ENCODE peak calls at places on chromosomes 5 and 9, in four cellular contexts. One of them, this sample, is unnamed.

GRCh38 chr9:113930384-113930783 is 54.3 kb downstream of the ZNF618 start:
- DNase-seq in NCI-H2171 treated with DMSO at 0.1 percent for 48 hours: peak; percentile 17
- DNase-seq in MCF 10A: no peak
- DNase-seq in COR-L47: no peak
- DNase-seq in this sample: no peak

GRCh38 chr9:97811534-97812246 is 41.3 kb upstream of the FOXE1 start:
- DNase-seq in NCI-H2171 treated with DMSO at 0.1 percent for 48 hours: no peak
- DNase-seq in MCF 10A: peak; percentile 38
- DNase-seq in COR-L47: no peak
- DNase-seq in this sample: peak; percentile 71

GRCh38 chr9:137387034-137387890 is 35.7 kb downstream of the EXD3 start:
- DNase-seq in NCI-H2171 treated with DMSO at 0.1 percent for 48 hours: no peak
- DNase-seq in MCF 10A: no peak
- DNase-seq in COR-L47: no peak
- DNase-seq in this sample: no peak

GRCh38 chr5:176383248-176383905 is 5.0 kb downstream of the NOP16 start:
- DNase-seq in NCI-H2171 treated with DMSO at 0.1 percent for 48 hours: no peak
- DNase-seq in MCF 10A: no peak
- DNase-seq in COR-L47: no peak
- DNase-seq in this sample: no peak

GRCh38 chr5:120564013-120564412 is 99.9 kb downstream of the PRR16 start:
- DNase-seq in NCI-H2171 treated with DMSO at 0.1 percent for 48 hours: no peak
- DNase-seq in MCF 10A: peak; percentile 35
- DNase-seq in COR-L47: no peak
- DNase-seq in this sample: no peak

GRCh38 chr5:88660947-88661869 is 221.8 kb downstream of the MEF2C start:
- DNase-seq in NCI-H2171 treated with DMSO at 0.1 percent for 48 hours: peak; percentile 84
- DNase-seq in MCF 10A: no peak
- DNase-seq in COR-L47: peak; percentile 94
- DNase-seq in this sample: peak; percentile 90

GRCh38 chr9:97322105-97322504 is 14.6 kb downstream of the CCDC180 start:
- DNase-seq in NCI-H2171 treated with DMSO at 0.1 percent for 48 hours: no peak
- DNase-seq in MCF 10A: no peak
- DNase-seq in COR-L47: no peak
- DNase-seq in this sample: no peak

GRCh38 chr5:169549453-169549852 is 34.1 kb upstream of the SPDL1 start:
- DNase-seq in NCI-H2171 treated with DMSO at 0.1 percent for 48 hours: no peak
- DNase-seq in MCF 10A: no peak
- DNase-seq in COR-L47: no peak
- DNase-seq in this sample: no peak

GRCh38 chr9:76667521-76667957 is 96.7 kb upstream of the PCA3 start:
- DNase-seq in NCI-H2171 treated with DMSO at 0.1 percent for 48 hours: no peak
- DNase-seq in MCF 10A: no peak
- DNase-seq in COR-L47: no peak
- DNase-seq in this sample: no peak

GRCh38 chr5:73940026-73940425 is 314.0 kb downstream of the ARHGEF28 start:
- DNase-seq in NCI-H2171 treated with DMSO at 0.1 percent for 48 hours: peak; percentile 35
- DNase-seq in MCF 10A: no peak
- DNase-seq in COR-L47: no peak
- DNase-seq in this sample: no peak

GRCh38 chr5:89255845-89256463 is 373.0 kb upstream of the MEF2C start:
- DNase-seq in NCI-H2171 treated with DMSO at 0.1 percent for 48 hours: peak; percentile 10
- DNase-seq in MCF 10A: peak; percentile 43
- DNase-seq in COR-L47: no peak
- DNase-seq in this sample: peak; percentile 30

GRCh38 chr9:37413311-37413710 is 9.2 kb upstream of the GRHPR start:
- DNase-seq in NCI-H2171 treated with DMSO at 0.1 percent for 48 hours: no peak
- DNase-seq in MCF 10A: peak; percentile 46
- DNase-seq in COR-L47: no peak
- DNase-seq in this sample: no peak

GRCh38 chr5:90932052-90932699 is 373.6 kb downstream of the ADGRV1 start:
- DNase-seq in NCI-H2171 treated with DMSO at 0.1 percent for 48 hours: no peak
- DNase-seq in MCF 10A: peak; percentile 77
- DNase-seq in COR-L47: peak; percentile 55
- DNase-seq in this sample: peak; percentile 50

This sample was measured in RWPE1.